ENCODE peak calls at places on chromosomes 2 and 18, in four cellular contexts. M is dorsolateral prefrontal cortex; X is ACHN; N is activated naive CD8-positive, alpha-beta T cell treated with anti-CD3 and anti-CD28 coated beads, Interleukin-2, amount 50 U/mL, for 16 hours. I is an unnamed sample.

GRCh38 chr2:73938761-73939352 is 12.2 kb downstream of the DGUOK start:
- DNase-seq in M (no peak), X (no peak), N (no peak), I (peak)

GRCh38 chr2:3025261-3025660 is 352.4 kb downstream of the EIPR1 start:
- DNase-seq in M (no peak), X (no peak), N (no peak), I (no peak)

GRCh38 chr18:22822024-22822423 is 111.1 kb upstream of the RBBP8 start:
- DNase-seq in M (no peak), X (peak), N (no peak), I (peak)

GRCh38 chr2:10844083-10844482 is 31.5 kb upstream of the PDIA6 start:
- DNase-seq in M (no peak), X (peak), N (no peak), I (peak)

GRCh38 chr2:11029136-11029535 is 117.4 kb downstream of the KCNF1 start:
- DNase-seq in M (no peak), X (no peak), N (no peak), I (no peak)

GRCh38 chr2:209380278-209380677 is 43.6 kb upstream of the MAP2 start:
- DNase-seq in M (no peak), X (peak), N (no peak), I (peak)

GRCh38 chr2:241794250-241794823 is 14.7 kb upstream of the NEU4 start:
- DNase-seq in M (no peak), X (no peak), N (no peak), I (no peak)

GRCh38 chr2:58019209-58019608 is 27.4 kb upstream of the VRK2 start:
- DNase-seq in M (no peak), X (no peak), N (no peak), I (no peak)

GRCh38 chr2:150832686-150833085 is 345.2 kb upstream of the RND3 start:
- DNase-seq in M (no peak), X (no peak), N (no peak), I (no peak)

GRCh38 chr2:53475320-53475719 is 292.3 kb upstream of the CHAC2 start:
- DNase-seq in M (no peak), X (no peak), N (no peak), I (peak)

GRCh38 chr2:85768713-85769112 is 14.9 kb downstream of the ATOH8 start:
- DNase-seq in M (no peak), X (no peak), N (no peak), I (no peak)

GRCh38 chr2:181106229-181106628 is 125.8 kb downstream of the UBE2E3 start:
- DNase-seq in M (no peak), X (no peak), N (no peak), I (no peak)

GRCh38 chr2:234096164-234096563 is 45.7 kb downstream of the SPP2 start:
- DNase-seq in M (no peak), X (no peak), N (no peak), I (no peak)

GRCh38 chr2:60735496-60736250 is 20.4 kb upstream of the PAPOLG start:
- DNase-seq in M (no peak), X (no peak), N (no peak), I (no peak)

GRCh38 chr2:173851256-173851655 is 113.9 kb downstream of the SP3 start:
- DNase-seq in M (no peak), X (no peak), N (no peak), I (no peak)

GRCh38 chr18:30094556-30094955 is 948.0 kb downstream of the DSC3 start:
- DNase-seq in M (no peak), X (peak), N (no peak), I (no peak)

GRCh38 chr18:55401638-55402191 is 186.3 kb downstream of the TCF4 start:
- DNase-seq in M (no peak), X (no peak), N (no peak), I (no peak)

GRCh38 chr2:235406420-235406819 is 87.4 kb upstream of the AGAP1 start:
- DNase-seq in M (no peak), X (no peak), N (no peak), I (no peak)

GRCh38 chr2:85663684-85664565 is 4.1 kb downstream of the SFTPB start:
- DNase-seq in M (no peak), X (no peak), N (no peak), I (no peak)

GRCh38 chr2:45009928-45010705 is 865 bp upstream of the SIX2 start:
- DNase-seq in M (no peak), X (peak), N (no peak), I (no peak)

GRCh38 chr18:46630160-46630559 is 26.9 kb downstream of the LOXHD1 start:
- DNase-seq in M (no peak), X (no peak), N (no peak), I (no peak)

GRCh38 chr18:5628512-5629255 is 84.9 kb upstream of the EPB41L3 start:
- DNase-seq in M (peak), X (peak), N (no peak), I (no peak)

I was measured in RCC 7860.